ENCODE peak calls at places on chromosomes 2 and 18, in nine cellular contexts. R, I, J, W, Y, M, C, F and T are unnamed samples.

GRCh38 chr2:96914332-96914731 is 44.5 kb upstream of the SEMA4C start:
- DNase-seq in R (no peak), I (peak; percentile 53), J (no peak), W (no peak), Y (no peak), M (no peak), C (no peak), F (no peak), T (no peak)

GRCh38 chr2:112476434-112476833 is 5.5 kb upstream of the TTL start:
- DNase-seq in R (no peak), I (no peak), J (no peak), W (no peak), Y (no peak), M (no peak), C (no peak), F (no peak), T (no peak)

GRCh38 chr2:128290356-128290755 is 28.3 kb downstream of the HS6ST1 start:
- DNase-seq in R (no peak), I (no peak), J (no peak), W (no peak), Y (no peak), M (no peak), C (no peak), F (no peak), T (no peak)

GRCh38 chr18:11516988-11517630 is 92.3 kb upstream of the SLC35G4 start:
- DNase-seq in R (no peak), I (no peak), J (no peak), W (no peak), Y (no peak), M (no peak), C (no peak), F (no peak), T (no peak)

GRCh38 chr2:120915670-120916069 is 180.0 kb downstream of the GLI2 start:
- DNase-seq in R (no peak), I (no peak), J (no peak), W (no peak), Y (no peak), M (peak; percentile 28), C (no peak), F (no peak), T (no peak)

GRCh38 chr2:121858406-121858805 is 103.0 kb downstream of the TSN start:
- DNase-seq in R (no peak), I (no peak), J (no peak), W (no peak), Y (no peak), M (no peak), C (peak; percentile 11), F (no peak), T (no peak)

GRCh38 chr2:109457811-109458210 is 156.0 kb downstream of the SEPTIN10 start:
- DNase-seq in R (no peak), I (no peak), J (no peak), W (no peak), Y (no peak), M (no peak), C (no peak), F (no peak), T (no peak)

GRCh38 chr2:133603109-133603508 is 34.8 kb upstream of the NCKAP5 start:
- DNase-seq in R (no peak), I (no peak), J (no peak), W (no peak), Y (no peak), M (no peak), C (no peak), F (no peak), T (no peak)

GRCh38 chr18:11034816-11035215 is 114.6 kb downstream of the PIEZO2 start:
- DNase-seq in R (no peak), I (no peak), J (no peak), W (no peak), Y (no peak), M (no peak), C (no peak), F (no peak), T (no peak)

GRCh38 chr2:213125646-213126347 is 25.6 kb downstream of the IKZF2 start:
- DNase-seq in R (no peak), I (no peak), J (no peak), W (no peak), Y (no peak), M (no peak), C (no peak), F (no peak), T (peak; percentile 10)